ENCODE peak calls at places on chromosomes 4 and X, in four cellular contexts. E is mesothelial cell of epicardium, Z is heart left ventricle, K is HepG2. R is an unnamed sample.
A peak's percentile ranks its signal among the peaks of the same experiment; 100 is the strongest.

GRCh38 chr4:26624042-26624441 is 40.2 kb downstream of the TBC1D19 start:
- DNase-seq in E (no peak), Z (no peak), K (no peak), R (no peak)

GRCh38 chr4:146235654-146236570 is 21.6 kb downstream of the REELD1 start:
- DNase-seq in K (no peak), E (no peak), Z (no peak), R (no peak)

GRCh38 chr4:183635333-183635732 is 23.7 kb downstream of the RWDD4 start:
- DNase-seq in K (no peak), Z (no peak), E (no peak), R (no peak)

GRCh38 chrX:134602410-134602809 is 55.9 kb downstream of the PLAC1 start:
- DNase-seq in E (no peak), Z (no peak), K (no peak), R (no peak)

GRCh38 chr4:118344801-118345200 is 8.0 kb downstream of the PRSS12 start:
- DNase-seq in E (no peak), Z (no peak), K (no peak), R (no peak)

GRCh38 chr4:119010909-119011606 is 122.4 kb downstream of the SYNPO2 start:
- DNase-seq in K (no peak), Z (no peak), E (no peak), R (no peak)

GRCh38 chrX:67587946-67588624 is 44.3 kb downstream of the AR start:
- DNase-seq in E (no peak), K (no peak), Z (no peak), R (no peak)

GRCh38 chr4:183541081-183542045 is 36.5 kb downstream of the ING2 start:
- DNase-seq in E (no peak), Z (no peak), K (no peak), R (no peak)

GRCh38 chr4:1869530-1870327 is 1.5 kb upstream of the NSD2 start:
- DNase-seq in K (no peak), Z (no peak), E (no peak), R (no peak)

GRCh38 chr4:170672571-170672970 is 582.8 kb upstream of the AADAT start:
- DNase-seq in Z (no peak), K (no peak), E (no peak), R (no peak)

GRCh38 chr4:103204114-103204513 is 6.0 kb upstream of the CENPE start:
- DNase-seq in E (no peak), Z (no peak), K (peak; percentile 13), R (no peak)

GRCh38 chrX:3663576-3664290 is 49.7 kb downstream of the PRKX start:
- DNase-seq in E (no peak), K (no peak), Z (no peak), R (no peak)

GRCh38 chr4:81698536-81698935 is 226.8 kb upstream of the RASGEF1B start:
- DNase-seq in E (no peak), K (no peak), Z (no peak), R (no peak)

GRCh38 chrX:107935664-107936433 is 46.3 kb downstream of the TEX13B start:
- DNase-seq in Z (no peak), K (no peak), E (no peak), R (no peak)

GRCh38 chr4:119656986-119657635 is 28.5 kb upstream of the PDE5A start:
- DNase-seq in Z (no peak), E (no peak), K (no peak), R (no peak)

GRCh38 chr4:186765673-186766546 is 42.3 kb upstream of the FAT1 start:
- DNase-seq in E (no peak), K (peak; percentile 98), Z (no peak), R (no peak)

GRCh38 chr4:100016191-100016590 is 66.1 kb upstream of the H2AZ1 start:
- DNase-seq in E (no peak), Z (no peak), K (no peak), R (no peak)

GRCh38 chr4:121459056-121459455 is 78.2 kb upstream of the QRFPR start:
- DNase-seq in K (no peak), E (no peak), Z (no peak), R (no peak)

GRCh38 chrX:11702965-11703631 is 37.4 kb upstream of the ARHGAP6 start:
- DNase-seq in E (no peak), Z (no peak), K (no peak), R (no peak)

GRCh38 chrX:100743009-100743615 is 11.2 kb upstream of the SYTL4 start:
- DNase-seq in E (no peak), Z (no peak), K (no peak), R (no peak)

GRCh38 chrX:49978191-49978590 is 55.8 kb downstream of the CLCN5 start:
- DNase-seq in E (no peak), Z (no peak), K (no peak), R (no peak)

GRCh38 chrX:38654302-38654701 is 93.0 kb downstream of the TSPAN7 start:
- DNase-seq in E (no peak), Z (no peak), K (peak; percentile 36), R (no peak)

GRCh38 chr4:136150046-136150445 is 1382.2 kb downstream of the PCDH18 start:
- DNase-seq in Z (no peak), E (no peak), K (no peak), R (no peak)

GRCh38 chr4:54228563-54229501 is at the start of gene PDGFRA:
- DNase-seq in Z (peak; percentile 77), K (no peak), E (no peak), R (no peak)

GRCh38 chr4:1992468-1993168 is 16.2 kb downstream of the NELFA start:
- DNase-seq in Z (no peak), K (no peak), E (no peak), R (no peak)

GRCh38 chrX:133527825-133528224 is 112.5 kb upstream of the GPC4 start:
- DNase-seq in K (no peak), E (no peak), Z (no peak), R (no peak)

GRCh38 chr4:163556169-163556568 is 61.7 kb downstream of the TMA16 start:
- DNase-seq in K (no peak), E (no peak), Z (no peak), R (no peak)

GRCh38 chr4:931960-932712 is at the start of the genes GAK and TMEM175:
- DNase-seq in E (peak; percentile 95), K (peak; percentile 86), Z (peak; percentile 99), R (peak; percentile 99)

GRCh38 chr4:174256277-174256713 is 27.2 kb downstream of the FBXO8 start:
- DNase-seq in E (no peak), K (no peak), Z (no peak), R (no peak)

GRCh38 chr4:55446578-55446922 is 50.8 kb downstream of the TMEM165 start:
- DNase-seq in Z (no peak), K (no peak), E (no peak), R (no peak)

GRCh38 chr4:5045099-5045498 is 6.2 kb upstream of the STK32B start:
- DNase-seq in K (no peak), E (no peak), Z (no peak), R (no peak)

GRCh38 chr4:138851626-138852443 is 163.7 kb upstream of the NOCT start:
- DNase-seq in E (no peak), K (no peak), Z (no peak), R (no peak)
- TF ChIP-seq CTCF in E (no peak), K (no peak), Z (no peak), R (no peak)

GRCh38 chrX:4787971-4788370 is 1074.5 kb upstream of the PRKX start:
- DNase-seq in K (no peak), Z (no peak), E (no peak), R (no peak)
- TF ChIP-seq CTCF in K (no peak), Z (no peak), E (no peak), R (no peak)

GRCh38 chrX:149871940-149872339 is 9.0 kb upstream of the MAGEA8 start:
- DNase-seq in K (peak; percentile 10), E (no peak), Z (no peak), R (no peak)
- TF ChIP-seq CTCF in K (peak; percentile 74), E (no peak), Z (peak; percentile 16), R (peak; percentile 58)

GRCh38 chr4:96189761-96190160 is 349.9 kb downstream of the PDHA2 start:
- DNase-seq in E (no peak), Z (no peak), K (no peak), R (no peak)
- TF ChIP-seq CTCF in E (no peak), Z (no peak), K (no peak), R (no peak)

DNA sequence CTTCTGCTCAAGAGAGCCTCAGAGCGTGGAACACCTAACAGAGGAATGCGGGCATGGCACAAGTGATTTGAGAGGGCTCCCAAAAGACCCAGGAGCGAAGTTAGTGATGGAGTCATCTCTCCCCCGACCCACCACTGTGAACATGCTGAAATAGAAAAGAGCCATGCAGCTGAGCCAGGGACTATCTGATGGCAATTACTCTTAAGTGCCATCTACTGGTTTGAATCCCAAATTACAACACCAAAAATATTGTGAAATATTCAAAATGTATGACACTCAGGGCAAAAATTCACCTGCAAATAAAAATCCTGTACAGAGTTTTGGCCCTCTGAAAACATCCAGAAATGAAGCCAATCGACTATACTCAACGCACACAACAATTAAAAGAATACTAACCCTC is 2038.9 kb upstream of the ADGRL3 start:
- DNase-seq in K (no peak), Z (no peak), E (no peak), R (no peak)
- TF ChIP-seq CTCF in K (no peak), Z (no peak), E (no peak), R (no peak)

GRCh38 chr4:77695769-77696168 is 90.1 kb downstream of the CXCL13 start:
- DNase-seq in E (no peak), Z (no peak), K (peak; percentile 56), R (no peak)

GRCh38 chr4:77701111-77701510 is 95.5 kb downstream of the CXCL13 start:
- DNase-seq in K (no peak), Z (no peak), E (no peak), R (no peak)

GRCh38 chr4:77697860-77698599 is 92.4 kb downstream of the CXCL13 start:
- DNase-seq in K (peak; percentile 34), Z (no peak), E (no peak), R (no peak)

GRCh38 chr4:77699731-77700210 is 94.2 kb downstream of the CXCL13 start:
- DNase-seq in E (no peak), K (peak; percentile 74), Z (no peak), R (no peak)
- TF ChIP-seq CTCF in E (no peak), K (peak; percentile 33), Z (no peak), R (peak; percentile 57)